ENCODE peak calls at places on chromosomes 3 and 15, in four cellular contexts. B, Q, U and Z are unnamed samples.

GRCh38 chr3:124620600-124621063 is 109.6 kb upstream of the UMPS start:
- DNase-seq in U (no peak), B (no peak), Q (no peak), Z (no peak)

GRCh38 chr3:18134386-18135082 is 290.6 kb downstream of the SATB1 start:
- DNase-seq in Q (no peak), U (no peak), B (no peak), Z (no peak)

GRCh38 chr3:87175662-87176230 is 51.4 kb upstream of the CHMP2B start:
- DNase-seq in B (no peak), Q (no peak), U (no peak), Z (no peak)

GRCh38 chr15:77144492-77145070 is 73.7 kb upstream of the TSPAN3 start:
- DNase-seq in B (no peak), U (no peak), Q (no peak), Z (no peak)

GRCh38 chr15:62976301-62976842 is 66.2 kb upstream of the TPM1 start:
- DNase-seq in B (no peak), Q (no peak), U (no peak), Z (no peak)

GRCh38 chr3:48194446-48195071 is 6.3 kb upstream of the CDC25A start:
- DNase-seq in Q (peak), B (peak), U (no peak), Z (no peak)

GRCh38 chr15:67186226-67186649 is 68.2 kb downstream of the AAGAB start:
- DNase-seq in U (peak), Q (no peak), B (no peak), Z (no peak)

GRCh38 chr15:81387629-81388430 is 13.8 kb upstream of the TMC3 start:
- DNase-seq in Q (no peak), B (no peak), U (no peak), Z (no peak)

GRCh38 chr15:66165856-66166255 is 87.7 kb downstream of the MEGF11 start:
- DNase-seq in B (no peak), Q (no peak), U (no peak), Z (no peak)

GRCh38 chr3:179956416-179956830 is 80.3 kb downstream of the PEX5L start:
- DNase-seq in U (no peak), Q (no peak), B (peak), Z (no peak)

GRCh38 chr15:89971592-89971997 is 29.5 kb upstream of the ZNF710 start:
- DNase-seq in B (peak), U (peak), Q (peak), Z (no peak)

GRCh38 chr3:87127286-87127685 is 99.8 kb upstream of the CHMP2B start:
- DNase-seq in B (no peak), U (no peak), Q (no peak), Z (no peak)

GRCh38 chr3:10511809-10512494 is 6.6 kb upstream of the ATP2B2 start:
- DNase-seq in U (no peak), B (no peak), Q (no peak), Z (peak)

GRCh38 chr15:86002444-86002843 is 77.2 kb upstream of the AGBL1 start:
- DNase-seq in Q (no peak), B (no peak), U (no peak), Z (no peak)

GRCh38 chr3:189186093-189186492 is 14.3 kb downstream of the TPRG1 start:
- DNase-seq in Q (no peak), B (no peak), U (no peak), Z (no peak)

GRCh38 chr3:33441322-33441976 is 1.2 kb upstream of the UBP1 start:
- DNase-seq in U (peak), Q (no peak), B (no peak), Z (no peak)

GRCh38 chr3:139578783-139579182 is 39.2 kb upstream of the RBP1 start:
- DNase-seq in U (no peak), Q (no peak), B (no peak), Z (no peak)

GRCh38 chr15:99620178-99620577 is 54.4 kb downstream of the MEF2A start:
- DNase-seq in B (no peak), U (no peak), Q (no peak), Z (no peak)

GRCh38 chr3:123335007-123335670 is 113.8 kb downstream of the ADCY5 start:
- DNase-seq in U (peak), B (no peak), Q (no peak), Z (peak)

GRCh38 chr3:47782538-47783308 is 1.0 kb upstream of the SMARCC1 start:
- DNase-seq in B (no peak), U (no peak), Q (no peak), Z (peak)

GRCh38 chr15:60735559-60736047 is 256.7 kb upstream of the ICE2 start:
- DNase-seq in U (no peak), Q (no peak), B (no peak), Z (no peak)

GRCh38 chr3:148950806-148951205 is 40.5 kb upstream of the GYG1 start:
- DNase-seq in Q (no peak), B (no peak), U (no peak), Z (no peak)

GRCh38 chr3:32945136-32945535 is 6.3 kb upstream of the CCR4 start:
- DNase-seq in B (no peak), Q (peak), U (no peak), Z (no peak)

GRCh38 chr15:51281368-51281967 is 56.9 kb downstream of the CYP19A1 start:
- DNase-seq in B (no peak), Q (peak), U (peak), Z (no peak)

GRCh38 chr15:90683876-90684275 is 33.3 kb upstream of the BLM start:
- DNase-seq in U (no peak), Q (no peak), B (no peak), Z (no peak)